ENCODE peak calls at places on chromosomes 11 and 22, in seven cellular contexts. O, I, R, P, D, H and G are unnamed samples.

GRCh38 chr11:110901441-110901840 is 189.2 kb upstream of the ARHGAP20 start:
- DNase-seq in I (no peak), H (no peak), O (no peak), P (no peak), R (no peak), D (no peak), G (no peak)

GRCh38 chr22:27662359-27663030 is 139.1 kb downstream of the MN1 start:
- DNase-seq in D (peak; percentile 61), R (no peak), I (no peak), P (no peak), H (no peak), O (peak; percentile 34), G (no peak)

GRCh38 chr11:44221992-44222391 is 87.9 kb downstream of the ALX4 start:
- DNase-seq in I (no peak), H (no peak), P (no peak), D (no peak), R (no peak), O (no peak), G (no peak)

GRCh38 chr11:120511804-120512726 is 517 bp downstream of the GRIK4 start:
- DNase-seq in H (peak; percentile 27), P (no peak), I (no peak), D (no peak), O (no peak), R (no peak), G (no peak)

GRCh38 chr22:33853200-33854097 is 66.8 kb downstream of the LARGE1 start:
- DNase-seq in P (peak; percentile 77), D (peak; percentile 6), R (no peak), O (peak; percentile 81), H (peak; percentile 38), I (peak; percentile 2), G (peak; percentile 85)

GRCh38 chr11:39239553-39239952 is 2219.9 kb downstream of the LRRC4C start:
- DNase-seq in D (no peak), I (peak; percentile 63), R (no peak), P (no peak), H (no peak), O (no peak), G (no peak)

GRCh38 chr11:125123947-125124633 is 12.7 kb upstream of the TMEM218 start:
- DNase-seq in O (peak; percentile 60), I (peak; percentile 88), D (peak; percentile 46), H (peak; percentile 54), R (no peak), P (peak; percentile 32), G (peak; percentile 90)

GRCh38 chr11:36037031-36037430 is 93.2 kb downstream of the LDLRAD3 start:
- DNase-seq in R (no peak), P (peak; percentile 43), H (no peak), I (peak; percentile 51), O (no peak), D (peak; percentile 31), G (no peak)

GRCh38 chr22:35525687-35526332 is 14.8 kb upstream of the RASD2 start:
- DNase-seq in I (no peak), R (no peak), O (no peak), P (no peak), H (no peak), D (no peak), G (no peak)

GRCh38 chr11:96259053-96259837 is 83.8 kb downstream of the MAML2 start:
- DNase-seq in I (peak; percentile 95), R (no peak), H (no peak), P (peak; percentile 86), D (peak; percentile 49), O (peak; percentile 77), G (no peak)

GRCh38 chr11:116736763-116737162 is 36.0 kb downstream of the BUD13 start:
- DNase-seq in I (peak; percentile 51), R (no peak), D (no peak), H (no peak), O (no peak), P (no peak), G (no peak)

GRCh38 chr11:122920579-122920978 is 38.0 kb downstream of the JHY start:
- DNase-seq in P (no peak), O (no peak), R (no peak), D (no peak), I (no peak), H (peak; percentile 79), G (no peak)
- H3K9ac ChIP-seq in P (no peak overlapping the region), O (no peak overlapping the region), R (peak overlapping the region; percentile 10), D (no peak overlapping the region), I (no peak overlapping the region), H (no peak overlapping the region), G (no peak overlapping the region)

DNA sequence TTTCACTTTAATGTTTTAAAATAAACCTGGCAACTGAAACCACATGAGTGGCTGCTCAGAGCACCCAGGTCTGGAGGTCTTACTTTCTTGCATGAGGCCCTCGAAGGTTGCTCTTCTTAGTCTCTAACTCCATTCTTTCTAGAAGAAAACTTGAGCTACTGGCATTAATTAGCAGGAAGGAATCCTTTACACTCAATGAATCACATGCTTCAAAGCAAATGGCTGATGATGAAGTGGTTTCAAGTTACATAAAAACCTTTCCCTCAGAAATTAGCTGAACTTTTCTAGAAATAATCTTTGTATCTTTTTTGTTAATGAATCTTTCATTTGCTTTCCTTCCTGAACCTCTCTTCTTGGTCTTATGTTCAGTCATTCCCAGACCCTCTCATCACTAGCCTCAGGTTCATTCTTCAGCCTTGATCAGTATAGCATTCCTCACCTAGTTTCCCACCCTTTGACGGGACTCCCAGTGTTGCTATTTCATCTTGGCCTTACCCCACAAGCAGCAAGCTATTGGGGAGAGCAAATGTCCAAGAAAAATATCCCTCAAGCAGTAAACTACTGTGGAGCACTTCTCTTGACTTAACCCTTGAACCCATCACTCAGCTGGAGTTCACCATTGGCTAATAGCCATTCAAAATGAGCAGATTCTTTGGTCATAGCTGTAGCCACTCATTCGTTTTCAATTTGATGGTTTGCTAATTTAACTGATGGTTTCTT is 75.1 kb downstream of the INSC start:
- DNase-seq in H (no peak), D (no peak), O (peak; percentile 39), P (peak; percentile 29), I (no peak), R (no peak), G (no peak)
- H4K20me1 ChIP-seq in H (no peaks in the 10 kb centered on the region), D (no peaks in the 10 kb centered on the region), O (no peaks in the 10 kb centered on the region), P (no peaks in the 10 kb centered on the region), I (no peaks in the 10 kb centered on the region), R (no peaks in the 10 kb centered on the region), G (no peaks in the 10 kb centered on the region)

DNA sequence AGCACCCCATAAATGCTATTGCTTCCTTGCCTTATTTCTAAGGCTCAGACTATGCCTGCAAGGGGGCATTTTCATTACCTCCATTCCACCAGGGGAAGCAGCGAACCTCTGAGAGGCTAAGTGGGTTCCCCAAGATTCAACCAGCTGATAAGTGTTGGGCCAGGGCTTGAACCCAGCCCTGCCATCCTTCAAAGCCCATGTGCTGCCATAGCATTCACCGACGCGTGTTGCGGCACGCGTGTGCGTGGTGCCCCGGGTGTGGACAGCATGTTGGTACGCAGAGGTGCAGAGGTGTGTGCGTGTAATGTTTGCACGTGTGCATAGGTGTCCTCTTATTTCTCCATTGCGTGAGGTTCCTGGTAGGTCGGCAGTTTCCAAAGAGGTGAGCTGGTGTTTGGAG is 66.0 kb upstream of the PPARA start:
- DNase-seq in D (no peak), O (no peak), R (no peak), I (no peak), P (no peak), H (no peak), G (no peak)
- H3K9ac ChIP-seq in D (no peak overlapping the region), O (peak overlapping the region; percentile 66), R (no peak overlapping the region), I (peak overlapping the region; percentile 99), P (no peak overlapping the region), H (no peak overlapping the region), G (no peak overlapping the region)

DNA sequence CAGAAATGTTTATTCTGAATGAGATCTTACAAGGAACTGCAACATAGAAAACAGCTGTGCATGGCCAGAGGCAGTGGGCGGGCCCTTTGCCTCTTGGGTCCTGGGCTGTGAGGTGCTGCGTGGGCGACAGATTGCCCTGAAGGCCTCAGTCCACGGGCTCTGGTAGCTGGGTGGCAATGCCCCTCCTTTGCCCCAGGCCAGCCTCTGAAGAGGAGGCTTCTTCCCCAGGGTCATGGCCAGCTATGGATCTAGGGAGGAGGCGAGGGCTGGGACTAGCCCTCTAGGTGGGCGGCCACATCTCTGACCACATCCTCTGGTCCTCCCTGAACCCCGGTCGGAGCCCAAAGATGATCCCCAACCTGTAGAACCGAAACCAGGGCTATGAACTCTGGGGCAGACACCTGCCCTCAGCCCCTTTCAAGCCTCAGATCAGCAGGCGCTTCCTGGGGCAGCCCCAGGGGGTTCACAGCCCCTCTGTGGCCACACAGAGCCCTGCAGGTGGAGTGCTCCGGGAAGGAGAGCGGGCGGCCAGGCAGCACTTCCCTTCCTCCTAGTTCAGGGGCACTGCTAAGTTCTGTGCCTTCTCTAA is 6.6 kb upstream of the CDC42BPG start:
- DNase-seq in O (peak; percentile 50), D (no peak), I (no peak), P (no peak), H (no peak), R (no peak), G (peak; percentile 95)
- H4K20me1 ChIP-seq in O (no peaks in the 10 kb centered on the region), D (no peaks in the 10 kb centered on the region), I (no peaks in the 10 kb centered on the region), P (peaks cover 5% of the 10 kb centered on the region), H (no peaks in the 10 kb centered on the region), R (no peaks in the 10 kb centered on the region), G (no peaks in the 10 kb centered on the region)

DNA sequence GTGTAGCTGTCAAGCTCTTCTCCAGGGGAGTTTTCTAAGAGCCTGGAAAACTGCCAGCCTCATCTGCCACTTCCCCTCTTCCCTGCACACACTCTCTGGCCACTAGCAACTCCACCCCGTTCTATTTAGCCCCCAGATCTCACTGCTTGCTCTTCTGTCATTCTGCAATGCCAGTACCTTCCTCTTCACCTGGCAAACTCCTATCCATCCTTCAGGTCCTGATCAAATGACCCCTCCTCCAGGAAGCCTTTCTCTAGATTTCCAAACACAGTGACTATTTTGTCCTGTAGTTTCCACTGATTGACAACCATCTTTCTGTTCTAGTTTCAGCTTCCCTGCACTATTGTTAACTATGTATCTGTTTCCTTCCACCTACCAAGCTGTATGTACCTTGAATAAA is 437.7 kb downstream of the SOX6 start:
- DNase-seq in R (no peak), I (no peak), H (no peak), P (no peak), D (no peak), O (no peak), G (no peak)
- H3K9ac ChIP-seq in R (no peak overlapping the region), I (no peak overlapping the region), H (no peak overlapping the region), P (no peak overlapping the region), D (no peak overlapping the region), O (no peak overlapping the region), G (no peak overlapping the region)

GRCh38 chr11:72710278-72710677 is 36.1 kb upstream of the PDE2A start:
- DNase-seq in P (no peak), O (no peak), D (no peak), H (no peak), I (no peak), R (no peak), G (no peak)

GRCh38 chr11:72712168-72712721 is 38.0 kb upstream of the PDE2A start:
- DNase-seq in P (no peak), O (peak; percentile 19), R (no peak), D (no peak), I (no peak), H (peak; percentile 56), G (no peak)

GRCh38 chr11:72709478-72710238 is 35.4 kb upstream of the PDE2A start:
- DNase-seq in H (no peak), P (no peak), O (no peak), D (no peak), R (no peak), I (no peak), G (no peak)

GRCh38 chr11:72712876-72713275 is 38.7 kb upstream of the PDE2A start:
- DNase-seq in O (no peak), I (no peak), R (no peak), P (no peak), H (no peak), D (no peak), G (no peak)

DNA sequence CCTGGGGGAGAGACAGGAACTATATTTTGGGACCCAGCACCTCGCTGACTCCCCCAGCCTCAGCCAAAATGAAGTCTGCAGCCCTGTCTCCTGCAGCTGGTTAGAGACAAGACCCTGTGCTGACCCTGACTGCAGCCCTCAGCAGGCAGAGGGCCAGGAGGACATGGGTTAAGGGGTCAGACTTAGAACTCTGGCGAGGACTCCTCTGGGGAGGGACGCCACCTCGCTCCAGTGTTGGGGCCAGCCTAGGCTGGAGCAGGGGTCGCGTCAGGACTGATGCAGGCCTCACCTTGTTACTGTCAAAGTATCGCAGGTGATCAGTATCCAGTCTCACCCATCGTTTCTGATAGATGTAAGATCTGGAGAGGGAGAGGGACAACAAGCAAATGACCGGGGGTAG is 36.9 kb upstream of the PDE2A start:
- DNase-seq in O (no peak), I (no peak), R (no peak), D (no peak), H (no peak), P (no peak), G (no peak)
- H4K20me1 ChIP-seq in O (no peaks in the 10 kb centered on the region), I (no peaks in the 10 kb centered on the region), R (peaks cover 1% of the 10 kb centered on the region), D (no peaks in the 10 kb centered on the region), H (peaks cover 19% of the 10 kb centered on the region), P (peaks cover 57% of the 10 kb centered on the region), G (no peaks in the 10 kb centered on the region)